ENCODE peak calls at places on chromosome 21, in ten cellular contexts. One of them, this sample, is unnamed. For H3K36me3, the result is how much of the 10 kb centered on the place peaks cover.

GRCh38 chr21:17045214-17045835 is 467.5 kb upstream of the CXADR start:
- DNase-seq in K562: no peak
- DNase-seq in SK-N-SH: peak
- DNase-seq in H1: no peak
- DNase-seq in suprapubic skin: no peak
- DNase-seq in GM12878: no peak
- DNase-seq in stomach: no peak
- DNase-seq in sigmoid colon: no peak
- DNase-seq in ovary: no peak
- DNase-seq in transverse colon: no peak
- DNase-seq in this sample: no peak

GRCh38 chr21:33025471-33026298 is at the start of gene OLIG2:
- DNase-seq in SK-N-SH: peak
- DNase-seq in suprapubic skin: no peak
- DNase-seq in K562: peak
- DNase-seq in H1: peak
- DNase-seq in ovary: no peak
- DNase-seq in transverse colon: no peak
- DNase-seq in GM12878: no peak
- DNase-seq in stomach: no peak
- DNase-seq in sigmoid colon: peak
- DNase-seq in this sample: no peak

GRCh38 chr21:38972078-38972477 is 166.3 kb downstream of the ETS2 start:
- DNase-seq in stomach: no peak
- DNase-seq in suprapubic skin: no peak
- DNase-seq in K562: no peak
- DNase-seq in SK-N-SH: no peak
- DNase-seq in GM12878: no peak
- DNase-seq in sigmoid colon: no peak
- DNase-seq in transverse colon: no peak
- DNase-seq in ovary: no peak
- DNase-seq in H1: no peak
- DNase-seq in this sample: no peak

GRCh38 chr21:31927872-31928476 is 55.2 kb downstream of the HUNK start:
- DNase-seq in transverse colon: no peak
- DNase-seq in sigmoid colon: no peak
- DNase-seq in SK-N-SH: no peak
- DNase-seq in GM12878: no peak
- DNase-seq in K562: no peak
- DNase-seq in H1: no peak
- DNase-seq in ovary: no peak
- DNase-seq in stomach: no peak
- DNase-seq in suprapubic skin: no peak
- DNase-seq in this sample: no peak

GRCh38 chr21:38646213-38646837 is 148.0 kb upstream of the ERG start:
- DNase-seq in stomach: no peak
- DNase-seq in sigmoid colon: no peak
- DNase-seq in GM12878: no peak
- DNase-seq in transverse colon: no peak
- DNase-seq in K562: no peak
- DNase-seq in H1: no peak
- DNase-seq in ovary: no peak
- DNase-seq in SK-N-SH: no peak
- DNase-seq in suprapubic skin: no peak
- DNase-seq in this sample: no peak

GRCh38 chr21:35682874-35683549 is 377.3 kb downstream of the SETD4 start:
- DNase-seq in stomach: no peak
- DNase-seq in H1: no peak
- DNase-seq in sigmoid colon: no peak
- DNase-seq in transverse colon: no peak
- DNase-seq in ovary: no peak
- DNase-seq in suprapubic skin: no peak
- DNase-seq in GM12878: no peak
- DNase-seq in SK-N-SH: no peak
- DNase-seq in K562: no peak
- DNase-seq in this sample: no peak

GRCh38 chr21:27646691-27647090 is 679.8 kb upstream of the ADAMTS5 start:
- DNase-seq in K562: no peak
- DNase-seq in ovary: no peak
- DNase-seq in H1: no peak
- DNase-seq in transverse colon: no peak
- DNase-seq in SK-N-SH: no peak
- DNase-seq in stomach: no peak
- DNase-seq in suprapubic skin: no peak
- DNase-seq in GM12878: no peak
- DNase-seq in sigmoid colon: no peak
- DNase-seq in this sample: no peak

GRCh38 chr21:36155603-36156338 is 853 bp upstream of the DOP1B start:
- DNase-seq in H1: no peak
- DNase-seq in stomach: peak
- DNase-seq in ovary: peak
- DNase-seq in sigmoid colon: peak
- DNase-seq in suprapubic skin: no peak
- DNase-seq in transverse colon: peak
- DNase-seq in SK-N-SH: no peak
- DNase-seq in GM12878: no peak
- DNase-seq in K562: no peak
- DNase-seq in this sample: no peak

GRCh38 chr21:45152265-45152746 is 77.9 kb downstream of the ADARB1 start:
- DNase-seq in transverse colon: peak
- DNase-seq in stomach: peak
- DNase-seq in H1: peak
- DNase-seq in SK-N-SH: no peak
- DNase-seq in suprapubic skin: no peak
- DNase-seq in K562: peak
- DNase-seq in ovary: no peak
- DNase-seq in sigmoid colon: peak
- DNase-seq in GM12878: no peak
- DNase-seq in this sample: no peak
- TF ChIP-seq CTCF in transverse colon: peak
- TF ChIP-seq CTCF in stomach: no peak
- TF ChIP-seq CTCF in H1: peak
- TF ChIP-seq CTCF in SK-N-SH: no peak
- TF ChIP-seq CTCF in suprapubic skin: no peak
- TF ChIP-seq CTCF in K562: peak
- TF ChIP-seq CTCF in ovary: no peak
- TF ChIP-seq CTCF in sigmoid colon: no peak
- TF ChIP-seq CTCF in GM12878: peak
- TF ChIP-seq CTCF in this sample: peak

GRCh38 chr21:45535341-45536081 is 6.7 kb downstream of the SLC19A1 start:
- DNase-seq in sigmoid colon: peak
- DNase-seq in H1: no peak
- DNase-seq in K562: no peak
- DNase-seq in transverse colon: peak
- DNase-seq in GM12878: no peak
- DNase-seq in stomach: peak
- DNase-seq in ovary: peak
- DNase-seq in SK-N-SH: no peak
- DNase-seq in suprapubic skin: peak
- DNase-seq in this sample: peak
- TF ChIP-seq EP300 in sigmoid colon: no peak
- TF ChIP-seq EP300 in H1: no peak
- TF ChIP-seq EP300 in K562: no peak
- TF ChIP-seq EP300 in transverse colon: no peak
- TF ChIP-seq EP300 in GM12878: no peak
- TF ChIP-seq EP300 in stomach: no peak
- TF ChIP-seq EP300 in ovary: no peak
- TF ChIP-seq EP300 in SK-N-SH: no peak
- TF ChIP-seq EP300 in suprapubic skin: no peak
- TF ChIP-seq EP300 in this sample: no peak

GRCh38 chr21:43021756-43022600 is 47.6 kb downstream of the PKNOX1 start:
- DNase-seq in GM12878: no peak
- DNase-seq in transverse colon: no peak
- DNase-seq in H1: no peak
- DNase-seq in suprapubic skin: no peak
- DNase-seq in stomach: no peak
- DNase-seq in K562: no peak
- DNase-seq in SK-N-SH: no peak
- DNase-seq in ovary: no peak
- DNase-seq in sigmoid colon: no peak
- DNase-seq in this sample: no peak

GRCh38 chr21:43020771-43021170 is 46.4 kb downstream of the PKNOX1 start:
- DNase-seq in ovary: no peak
- DNase-seq in stomach: no peak
- DNase-seq in K562: no peak
- DNase-seq in transverse colon: no peak
- DNase-seq in SK-N-SH: no peak
- DNase-seq in suprapubic skin: no peak
- DNase-seq in sigmoid colon: no peak
- DNase-seq in GM12878: no peak
- DNase-seq in H1: no peak
- DNase-seq in this sample: no peak

GRCh38 chr21:43024737-43025136 is 50.4 kb downstream of the PKNOX1 start:
- DNase-seq in GM12878: no peak
- DNase-seq in transverse colon: no peak
- DNase-seq in SK-N-SH: no peak
- DNase-seq in K562: no peak
- DNase-seq in ovary: no peak
- DNase-seq in H1: no peak
- DNase-seq in sigmoid colon: no peak
- DNase-seq in suprapubic skin: no peak
- DNase-seq in stomach: no peak
- DNase-seq in this sample: no peak

GRCh38 chr21:43021191-43021590 is 46.8 kb downstream of the PKNOX1 start:
- DNase-seq in stomach: no peak
- DNase-seq in sigmoid colon: no peak
- DNase-seq in transverse colon: no peak
- DNase-seq in suprapubic skin: no peak
- DNase-seq in GM12878: no peak
- DNase-seq in K562: no peak
- DNase-seq in ovary: no peak
- DNase-seq in H1: no peak
- DNase-seq in SK-N-SH: no peak
- DNase-seq in this sample: no peak

DNA sequence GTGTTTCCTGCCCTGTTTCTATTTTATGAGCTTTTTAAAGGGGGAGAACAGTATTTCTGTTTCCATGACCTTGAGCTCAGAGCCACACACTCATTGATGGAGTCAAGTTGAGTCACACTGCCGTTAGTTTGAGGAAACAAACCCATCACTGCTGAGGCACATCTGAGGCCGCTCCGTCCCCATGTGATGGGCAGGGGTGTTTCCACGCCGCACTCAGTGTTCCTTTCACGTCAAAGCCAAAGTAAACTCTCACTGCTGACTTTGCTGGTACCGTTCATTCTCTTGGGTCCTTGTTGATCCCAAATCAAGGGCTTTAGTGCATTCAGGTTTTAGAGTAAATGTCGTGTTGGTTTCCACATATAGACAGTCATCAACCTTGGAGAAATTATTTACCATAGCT is 48.8 kb downstream of the PKNOX1 start:
- DNase-seq in sigmoid colon: no peak
- DNase-seq in transverse colon: no peak
- DNase-seq in GM12878: no peak
- DNase-seq in stomach: no peak
- DNase-seq in H1: no peak
- DNase-seq in suprapubic skin: no peak
- DNase-seq in K562: no peak
- DNase-seq in ovary: no peak
- DNase-seq in SK-N-SH: no peak
- DNase-seq in this sample: no peak
- H3K36me3 ChIP-seq in sigmoid colon: under half
- H3K36me3 ChIP-seq in transverse colon: under half
- H3K36me3 ChIP-seq in GM12878: under half
- H3K36me3 ChIP-seq in stomach: half or more
- H3K36me3 ChIP-seq in H1: under half
- H3K36me3 ChIP-seq in suprapubic skin: half or more
- H3K36me3 ChIP-seq in K562: under half
- H3K36me3 ChIP-seq in ovary: under half
- H3K36me3 ChIP-seq in SK-N-SH: under half
- H3K36me3 ChIP-seq in this sample: under half

GRCh38 chr21:44337428-44337827 is 1.8 kb downstream of the CFAP410 start:
- DNase-seq in stomach: no peak
- DNase-seq in transverse colon: no peak
- DNase-seq in suprapubic skin: no peak
- DNase-seq in SK-N-SH: no peak
- DNase-seq in sigmoid colon: no peak
- DNase-seq in K562: no peak
- DNase-seq in H1: no peak
- DNase-seq in GM12878: no peak
- DNase-seq in ovary: no peak
- DNase-seq in this sample: no peak

GRCh38 chr21:44338971-44339910 is at the start of gene CFAP410:
- DNase-seq in GM12878: peak
- DNase-seq in suprapubic skin: peak
- DNase-seq in ovary: peak
- DNase-seq in transverse colon: peak
- DNase-seq in K562: peak
- DNase-seq in stomach: peak
- DNase-seq in SK-N-SH: peak
- DNase-seq in H1: peak
- DNase-seq in sigmoid colon: peak
- DNase-seq in this sample: peak

GRCh38 chr21:44334637-44335030 is 4.6 kb downstream of the CFAP410 start:
- DNase-seq in SK-N-SH: no peak
- DNase-seq in ovary: no peak
- DNase-seq in H1: no peak
- DNase-seq in K562: no peak
- DNase-seq in stomach: no peak
- DNase-seq in sigmoid colon: no peak
- DNase-seq in transverse colon: no peak
- DNase-seq in GM12878: no peak
- DNase-seq in suprapubic skin: no peak
- DNase-seq in this sample: no peak

GRCh38 chr21:44335266-44336059 is 3.7 kb downstream of the CFAP410 start:
- DNase-seq in GM12878: no peak
- DNase-seq in ovary: no peak
- DNase-seq in stomach: no peak
- DNase-seq in sigmoid colon: no peak
- DNase-seq in K562: no peak
- DNase-seq in suprapubic skin: no peak
- DNase-seq in transverse colon: no peak
- DNase-seq in SK-N-SH: no peak
- DNase-seq in H1: no peak
- DNase-seq in this sample: no peak

DNA sequence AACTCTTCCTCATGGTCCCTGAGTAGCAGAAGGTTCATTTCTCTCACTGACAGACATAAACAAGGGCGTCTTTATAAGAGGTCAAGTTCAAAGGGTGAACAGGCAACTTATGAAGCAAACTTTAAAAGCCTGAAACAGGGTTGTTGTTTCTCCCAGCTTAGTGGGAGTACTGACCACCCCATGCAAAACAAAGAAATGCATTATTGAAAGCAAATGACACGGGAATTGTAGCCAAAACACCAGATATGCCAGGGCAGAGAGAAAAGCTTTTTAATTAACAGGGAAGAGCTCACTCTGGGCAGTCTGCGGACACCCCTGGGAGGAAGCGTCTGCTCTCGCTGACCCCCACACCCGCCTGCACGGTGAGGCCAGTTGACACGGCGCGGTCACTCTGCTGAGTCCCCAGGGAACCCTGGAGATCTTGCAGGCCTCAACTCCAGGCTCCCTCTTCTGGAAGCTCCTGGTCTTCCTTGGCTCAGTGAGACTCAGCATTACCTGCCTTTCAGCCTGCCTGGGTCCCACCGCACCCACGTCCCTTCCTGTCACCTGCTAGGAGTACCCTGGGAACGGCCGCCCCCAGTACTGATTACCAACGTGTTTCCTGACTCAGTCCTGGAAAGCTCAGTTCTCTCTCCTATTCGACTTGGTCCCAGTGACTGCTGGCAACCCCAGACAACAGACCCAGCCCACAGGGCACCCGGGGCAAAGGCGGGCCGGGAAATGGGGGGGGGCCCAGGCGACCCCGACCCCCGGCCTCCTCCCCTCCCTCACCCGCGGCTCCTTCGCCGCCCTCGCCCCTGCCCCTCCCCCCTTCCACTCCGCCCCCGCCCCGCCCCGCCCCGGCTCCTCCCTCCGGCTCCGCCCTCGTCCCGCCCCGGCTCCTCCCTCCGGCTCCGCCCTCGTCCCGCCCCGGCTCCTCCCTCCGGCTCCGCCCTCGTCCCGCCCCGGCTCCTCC is 972 bp downstream of the CFAP410 start:
- DNase-seq in ovary: peak
- DNase-seq in stomach: peak
- DNase-seq in suprapubic skin: no peak
- DNase-seq in transverse colon: peak
- DNase-seq in GM12878: no peak
- DNase-seq in sigmoid colon: peak
- DNase-seq in H1: no peak
- DNase-seq in K562: peak
- DNase-seq in SK-N-SH: peak
- DNase-seq in this sample: peak
- TF ChIP-seq CTCF in ovary: no peak
- TF ChIP-seq CTCF in stomach: no peak
- TF ChIP-seq CTCF in suprapubic skin: no peak
- TF ChIP-seq CTCF in transverse colon: peak
- TF ChIP-seq CTCF in GM12878: peak
- TF ChIP-seq CTCF in sigmoid colon: peak
- TF ChIP-seq CTCF in H1: no peak
- TF ChIP-seq CTCF in K562: peak
- TF ChIP-seq CTCF in SK-N-SH: peak
- TF ChIP-seq CTCF in this sample: peak